ENCODE peak calls at places on chromosomes 4 and X, in four cellular contexts. A is K562, V is foreskin fibroblast, R is fibroblast of the aortic adventitia. B is an unnamed sample.

GRCh38 chr4:181761130-181761529 is 482.1 kb upstream of the TENM3 start:
- DNase-seq in A (no peak), V (peak), R (peak), B (no peak)

GRCh38 chrX:106802388-106803275 is at the start of gene TBC1D8B:
- DNase-seq in A (peak), V (peak), R (peak), B (peak)

GRCh38 chr4:7557447-7557846 is 122.7 kb upstream of the PSAPL1 start:
- DNase-seq in A (no peak), V (peak), R (peak), B (peak)

GRCh38 chr4:128468485-128468989 is 180.9 kb upstream of the PGRMC2 start:
- DNase-seq in A (no peak), V (peak), R (peak), B (peak)

GRCh38 chrX:1477801-1478458 is 25.2 kb upstream of the ASMTL start:
- DNase-seq in A (no peak), V (no peak), R (no peak), B (no peak)

GRCh38 chr4:112978691-112979472 is 70.6 kb upstream of the ANK2 start:
- DNase-seq in A (no peak), V (peak), R (peak), B (no peak)

GRCh38 chr4:114041117-114041475 is 61.6 kb upstream of the ARSJ start:
- DNase-seq in A (no peak), V (peak), R (no peak), B (no peak)

GRCh38 chrX:105837227-105837626 is 14.9 kb downstream of the NRK start:
- DNase-seq in A (no peak), V (peak), R (peak), B (no peak)

GRCh38 chr4:6840062-6840976 is 57.8 kb downstream of the KIAA0232 start:
- DNase-seq in A (peak), V (peak), R (peak), B (peak)

GRCh38 chr4:13816472-13816871 is 188.9 kb upstream of the BOD1L1 start:
- DNase-seq in A (no peak), V (no peak), R (no peak), B (no peak)

GRCh38 chrX:110671068-110671803 is 124.4 kb downstream of the CHRDL1 start:
- DNase-seq in A (no peak), V (peak), R (peak), B (no peak)

GRCh38 chrX:49209434-49210251 is 9.7 kb upstream of the SYP start:
- DNase-seq in A (peak), V (peak), R (no peak), B (no peak)

GRCh38 chr4:47145630-47146029 is 114.3 kb downstream of the GABRB1 start:
- DNase-seq in A (no peak), V (peak), R (peak), B (no peak)

GRCh38 chr4:138602664-138603063 is 360.5 kb upstream of the SLC7A11 start:
- DNase-seq in A (no peak), V (no peak), R (peak), B (no peak)

GRCh38 chrX:51461053-51462050 is 35.0 kb downstream of the NUDT11 start:
- DNase-seq in A (peak), V (peak), R (peak), B (peak)

GRCh38 chrX:56726609-56727008 is 2.4 kb upstream of the NBDY start:
- DNase-seq in A (peak), V (peak), R (peak), B (no peak)

GRCh38 chr4:101000496-101000895 is 346.8 kb downstream of the PPP3CA start:
- DNase-seq in A (no peak), V (no peak), R (no peak), B (no peak)

GRCh38 chrX:155009994-155010472 is 12.5 kb downstream of the F8 start:
- DNase-seq in A (no peak), V (no peak), R (peak), B (no peak)

GRCh38 chr4:184506527-184507121 is 32.3 kb upstream of the IRF2 start:
- DNase-seq in A (no peak), V (peak), R (no peak), B (no peak)
- TF ChIP-seq CTCF in A (no peak), V (no peak), R (peak), B (no peak)

GRCh38 chrX:95764972-95765451 is 919.6 kb upstream of the DIAPH2 start:
- DNase-seq in A (no peak), V (peak), R (peak), B (no peak)
- TF ChIP-seq CTCF in A (peak), V (no peak), R (peak), B (peak)

GRCh38 chr4:23932935-23933334 is 43.1 kb upstream of the PPARGC1A start:
- DNase-seq in A (no peak), V (peak), R (peak), B (no peak)
- TF ChIP-seq CTCF in A (no peak), V (peak), R (peak), B (peak)

GRCh38 chrX:131402124-131402811 is 113.2 kb upstream of the IGSF1 start:
- DNase-seq in A (no peak), V (no peak), R (no peak), B (no peak)

GRCh38 chrX:131399692-131400428 is 110.8 kb upstream of the IGSF1 start:
- DNase-seq in A (no peak), V (no peak), R (no peak), B (no peak)

DNA sequence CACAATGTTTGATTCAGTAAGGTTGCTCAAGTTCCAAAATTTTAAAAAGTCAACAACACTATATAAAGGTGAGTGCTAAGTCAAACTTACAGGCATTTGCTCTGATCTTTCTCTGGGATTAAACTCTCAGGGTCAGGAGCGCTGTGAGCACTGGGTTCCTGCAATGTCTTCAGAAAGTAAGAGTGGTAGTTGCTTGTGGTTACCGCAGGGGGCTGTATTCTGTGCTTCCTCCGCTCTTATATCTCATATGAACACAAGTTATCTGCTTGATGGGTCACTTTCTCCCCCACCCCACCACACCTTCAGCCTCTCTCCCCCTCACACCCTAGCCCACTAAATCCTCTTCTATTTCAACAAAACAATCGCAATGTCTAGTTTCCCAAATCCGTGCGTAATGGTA is 116.4 kb upstream of the IGSF1 start:
- DNase-seq in A (no peak), V (no peak), R (no peak), B (no peak)
- TF ChIP-seq CTCF in A (peak), V (no peak), R (peak), B (no peak)

GRCh38 chrX:79266702-79267101 is 100.4 kb downstream of the ITM2A start:
- DNase-seq in A (no peak), V (no peak), R (no peak), B (no peak)

GRCh38 chrX:79268788-79269187 is 98.3 kb downstream of the ITM2A start:
- DNase-seq in A (no peak), V (peak), R (no peak), B (no peak)

DNA sequence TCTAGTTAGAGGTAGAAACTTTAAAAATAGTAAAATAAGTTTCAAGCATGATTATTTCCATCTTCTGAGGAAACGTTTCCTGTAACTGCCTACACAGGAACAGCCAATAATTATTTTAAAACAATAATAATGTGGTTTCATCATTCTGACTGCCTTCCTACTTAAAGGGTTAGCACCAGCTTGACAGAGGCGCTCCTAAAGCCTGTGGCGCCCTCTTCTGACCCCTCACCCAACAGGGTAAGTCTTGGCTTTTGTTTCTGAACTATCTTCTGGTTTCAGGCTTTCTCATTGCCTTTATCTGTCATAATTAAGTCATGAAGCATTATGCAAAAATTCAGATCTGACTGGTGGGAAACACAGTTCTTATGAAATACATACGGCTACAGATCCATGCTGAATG is 96.7 kb downstream of the ITM2A start:
- DNase-seq in A (no peak), V (peak), R (no peak), B (no peak)
- TF ChIP-seq CTCF in A (peak), V (no peak), R (no peak), B (no peak)

DNA sequence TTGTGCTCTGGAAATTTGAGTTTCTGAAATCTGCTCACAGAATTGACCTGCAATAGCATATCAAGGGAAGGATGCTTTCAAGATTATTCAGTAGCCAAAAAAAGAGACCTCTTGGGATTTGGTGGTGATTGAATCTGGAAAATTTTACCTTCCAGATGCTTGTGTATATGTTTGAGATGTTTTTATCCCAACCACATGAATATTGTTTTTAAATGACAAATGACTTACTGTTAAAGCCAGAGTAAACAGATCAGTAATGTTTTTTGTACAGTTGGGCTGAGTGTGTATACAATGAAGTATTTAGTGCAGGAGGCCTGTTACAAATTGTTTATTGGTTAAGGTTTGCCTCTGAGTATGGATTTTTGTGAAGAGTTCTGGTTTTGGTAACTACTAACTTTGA is 126.5 kb downstream of the CBR4 start:
- DNase-seq in A (no peak), V (peak), R (peak), B (peak)
- TF ChIP-seq CTCF in A (no peak), V (no peak), R (no peak), B (no peak)